ENCODE peak calls at places on chromosomes 6 and 20, in six cellular contexts. A is OCI-LY7, N is body of pancreas, V is fibroblast of lung, D is GM06990, T is astrocyte of the cerebellum. O is an unnamed sample.

GRCh38 chr20:48735112-48735511 is 92.7 kb downstream of the PREX1 start:
- DNase-seq in A (no peak), N (no peak), V (no peak), D (no peak), T (no peak), O (no peak)

GRCh38 chr6:81023007-81023582 is 729.4 kb downstream of the TENT5A start:
- DNase-seq in A (peak), N (no peak), V (peak), D (no peak), T (no peak), O (no peak)

GRCh38 chr6:160767019-160767646 is 65.1 kb downstream of the PLG start:
- DNase-seq in A (peak), N (peak), V (peak), D (peak), T (peak), O (no peak)

GRCh38 chr6:47631248-47632196 is 66.9 kb upstream of the ADGRF4 start:
- DNase-seq in A (peak), N (no peak), V (peak), D (peak), T (peak), O (peak)

GRCh38 chr6:163367388-163368183 is 46.9 kb upstream of the QKI start:
- DNase-seq in A (no peak), N (no peak), V (no peak), D (no peak), T (no peak), O (no peak)

GRCh38 chr6:7073810-7074525 is 33.8 kb upstream of the RREB1 start:
- DNase-seq in A (no peak), N (no peak), V (no peak), D (peak), T (no peak), O (no peak)

GRCh38 chr6:75334266-75335040 is 49.9 kb upstream of the TMEM30A start:
- DNase-seq in A (no peak), N (no peak), V (peak), D (no peak), T (peak), O (no peak)

GRCh38 chr6:8066108-8066507 is 1.9 kb upstream of the BLOC1S5 start:
- DNase-seq in A (peak), N (no peak), V (no peak), D (no peak), T (no peak), O (no peak)

GRCh38 chr6:121437861-121438651 is 2.6 kb downstream of the GJA1 start:
- DNase-seq in A (no peak), N (peak), V (peak), D (no peak), T (no peak), O (no peak)

GRCh38 chr6:115370202-115370601 is 690.5 kb downstream of the FRK start:
- DNase-seq in A (no peak), N (no peak), V (no peak), D (no peak), T (no peak), O (no peak)

GRCh38 chr6:79536615-79536968 is 638 bp downstream of the LCA5 start:
- DNase-seq in A (peak), N (no peak), V (peak), D (no peak), T (no peak), O (no peak)

GRCh38 chr20:62388839-62389600 is 2.1 kb downstream of the RPS21 start:
- DNase-seq in A (peak), N (no peak), V (no peak), D (no peak), T (no peak), O (no peak)

DNA sequence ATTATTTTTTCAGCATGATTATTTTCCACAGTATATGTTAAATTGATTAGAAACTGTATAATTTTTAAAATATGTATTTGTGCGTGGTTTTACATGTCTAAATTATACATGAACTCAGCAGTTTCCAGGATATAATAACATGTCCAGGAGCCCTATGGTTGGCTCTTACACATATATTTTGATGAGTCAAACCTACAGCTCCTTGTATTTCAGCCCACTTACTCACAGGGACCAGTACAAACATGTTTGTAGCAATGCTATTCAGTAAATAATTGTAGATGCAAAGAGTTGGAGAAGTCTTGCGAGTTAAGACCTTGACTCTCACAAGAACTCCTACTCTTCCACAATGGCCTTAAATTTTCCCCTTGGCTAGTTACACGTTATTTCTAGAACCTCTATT is 107.2 kb upstream of the SASH1 start:
- DNase-seq in A (no peak), N (no peak), V (peak), D (no peak), T (no peak), O (no peak)
- H3K4me3 ChIP-seq in A (no peak), N (no peak), V (no peak), D (no peak), T (no peak), O (no peak)

GRCh38 chr6:110475255-110475654 is 1.2 kb downstream of the SLC22A16 start:
- DNase-seq in A (peak), N (no peak), V (peak), D (no peak), T (no peak), O (no peak)
- TF ChIP-seq CTCF in A (no peak), N (no peak), V (no peak), D (no peak), T (no peak), O (no peak)

GRCh38 chr6:137234505-137234863 is 15.3 kb upstream of the IFNGR1 start:
- DNase-seq in A (peak), N (no peak), V (no peak), D (no peak), T (no peak), O (no peak)

GRCh38 chr6:137235686-137236085 is 16.5 kb upstream of the IFNGR1 start:
- DNase-seq in A (no peak), N (no peak), V (no peak), D (no peak), T (no peak), O (no peak)

GRCh38 chr6:137231156-137231555 is 12.0 kb upstream of the IFNGR1 start:
- DNase-seq in A (no peak), N (no peak), V (no peak), D (no peak), T (no peak), O (no peak)

GRCh38 chr6:137231895-137232294 is 12.7 kb upstream of the IFNGR1 start:
- DNase-seq in A (no peak), N (no peak), V (no peak), D (no peak), T (no peak), O (no peak)

GRCh38 chr6:137233561-137234504 is 14.6 kb upstream of the IFNGR1 start:
- DNase-seq in A (no peak), N (no peak), V (peak), D (no peak), T (peak), O (peak)
- H3K4me3 ChIP-seq in A (peak), N (no peak), V (no peak), D (no peak), T (no peak), O (no peak)

DNA sequence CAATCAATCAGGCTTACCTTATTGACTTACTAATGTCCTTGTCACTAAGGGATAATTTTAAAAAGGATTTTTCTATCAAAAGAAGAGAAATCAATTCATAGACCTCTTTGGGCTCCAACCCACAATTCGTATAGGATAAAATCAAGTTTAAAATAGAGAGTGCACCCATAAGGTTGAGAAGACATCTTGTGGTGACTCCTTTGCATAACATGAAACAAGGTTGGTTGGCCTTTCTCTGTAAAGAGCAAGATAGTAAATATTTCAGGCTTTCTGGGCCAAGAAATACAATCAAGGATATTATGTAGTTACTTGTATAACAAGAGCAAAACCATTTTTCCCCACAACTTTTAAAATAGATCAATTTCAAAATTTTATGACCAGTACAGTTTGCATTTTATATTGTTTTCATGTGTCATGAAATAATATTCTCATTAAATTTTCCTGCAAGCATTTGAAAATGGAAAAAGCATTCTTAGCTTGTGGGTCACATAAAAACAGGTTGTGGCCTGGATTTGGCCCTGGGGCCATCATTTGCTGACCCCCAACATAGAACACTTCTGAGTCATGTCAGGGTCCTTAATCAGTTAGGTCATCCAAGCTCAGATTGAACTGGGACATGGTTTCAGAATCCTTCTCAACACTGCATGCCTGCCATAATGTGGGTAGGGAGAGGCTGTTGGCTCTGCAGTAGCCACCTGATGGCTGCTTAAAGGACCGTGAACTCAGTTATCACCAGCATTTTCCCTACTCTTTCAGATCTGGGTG is 76.7 kb downstream of the MYB start:
- DNase-seq in A (no peak), N (no peak), V (peak), D (no peak), T (no peak), O (no peak)
- TF ChIP-seq CTCF in A (peak), N (no peak), V (peak), D (no peak), T (no peak), O (no peak)

GRCh38 chr20:34706912-34707784 is 3.0 kb downstream of the TP53INP2 start:
- DNase-seq in A (no peak), N (no peak), V (no peak), D (no peak), T (no peak), O (no peak)

GRCh38 chr20:34704177-34705007 is at the start of gene TP53INP2:
- DNase-seq in A (peak), N (peak), V (peak), D (peak), T (peak), O (no peak)

GRCh38 chr20:34706022-34706875 is 2.1 kb downstream of the TP53INP2 start:
- DNase-seq in A (no peak), N (no peak), V (no peak), D (no peak), T (no peak), O (no peak)

GRCh38 chr20:34705008-34705382 is 851 bp downstream of the TP53INP2 start:
- DNase-seq in A (peak), N (no peak), V (no peak), D (no peak), T (no peak), O (no peak)

GRCh38 chr20:34705383-34706021 is 1.4 kb downstream of the TP53INP2 start:
- DNase-seq in A (no peak), N (peak), V (peak), D (peak), T (no peak), O (no peak)
- H3K4me3 ChIP-seq in A (peak), N (no peak), V (peak), D (no peak), T (peak), O (peak)

O was measured in epithelial cell of proximal tubule.